ENCODE peak calls at places on chromosome 15, in four cellular contexts. E is upper lobe of right lung, W is colonic mucosa, S is kidney epithelial cell. B is an unnamed sample.

GRCh38 chr15:82999905-83000671 is 11.4 kb downstream of the C15orf40 start:
- DNase-seq in S (no peak), E (no peak), W (no peak), B (peak)

GRCh38 chr15:71238926-71239325 is 123.7 kb downstream of the THSD4 start:
- DNase-seq in E (no peak), W (no peak), S (no peak), B (no peak)

GRCh38 chr15:100330221-100330620 is 11.6 kb downstream of the ADAMTS17 start:
- DNase-seq in S (no peak), W (no peak), E (no peak), B (no peak)

GRCh38 chr15:59741274-59741906 is 52.3 kb upstream of the BNIP2 start:
- DNase-seq in E (no peak), S (no peak), W (no peak), B (no peak)

GRCh38 chr15:83462953-83463433 is 15.9 kb downstream of the SH3GL3 start:
- DNase-seq in W (no peak), S (no peak), E (no peak), B (no peak)

GRCh38 chr15:90597477-90598052 is 67.8 kb downstream of the CRTC3 start:
- DNase-seq in S (no peak), E (no peak), W (no peak), B (peak)

GRCh38 chr15:63447277-63447676 is 57.1 kb upstream of the USP3 start:
- DNase-seq in S (no peak), E (no peak), W (no peak), B (no peak)

GRCh38 chr15:28043625-28044520 is 55.2 kb downstream of the OCA2 start:
- DNase-seq in S (peak), W (no peak), E (no peak), B (no peak)

GRCh38 chr15:84855032-84855645 is 29.3 kb upstream of the SLC28A1 start:
- DNase-seq in W (no peak), S (no peak), E (no peak), B (no peak)

GRCh38 chr15:38524156-38524555 is 40.5 kb downstream of the RASGRP1 start:
- DNase-seq in S (no peak), E (no peak), W (no peak), B (no peak)

GRCh38 chr15:101168463-101168824 is 83.4 kb downstream of the CHSY1 start:
- DNase-seq in S (no peak), W (peak), E (no peak), B (no peak)

GRCh38 chr15:29140475-29141172 is 129.0 kb downstream of the NSMCE3 start:
- DNase-seq in S (no peak), E (no peak), W (no peak), B (no peak)

GRCh38 chr15:60928210-60928609 is 300.9 kb downstream of the RORA start:
- DNase-seq in E (no peak), S (no peak), W (no peak), B (no peak)

GRCh38 chr15:64651573-64652260 is 123.7 kb downstream of the RBPMS2 start:
- DNase-seq in E (no peak), W (no peak), S (no peak), B (peak)

GRCh38 chr15:96359772-96360498 is 29.4 kb downstream of the NR2F2 start:
- DNase-seq in E (peak), W (no peak), S (no peak), B (no peak)
- H3K4me3 ChIP-seq in E (peak), W (peak), S (peak), B (no peak)

GRCh38 chr15:74010929-74011540 is 16.5 kb downstream of the PML start:
- DNase-seq in W (no peak), E (no peak), S (no peak), B (no peak)

GRCh38 chr15:74013374-74013893 is 18.9 kb downstream of the PML start:
- DNase-seq in W (no peak), S (no peak), E (no peak), B (no peak)

GRCh38 chr15:74007820-74008371 is 13.4 kb downstream of the PML start:
- DNase-seq in W (no peak), S (no peak), E (no peak), B (no peak)

GRCh38 chr15:74008901-74009300 is 14.4 kb downstream of the PML start:
- DNase-seq in S (no peak), E (no peak), W (no peak), B (no peak)

DNA sequence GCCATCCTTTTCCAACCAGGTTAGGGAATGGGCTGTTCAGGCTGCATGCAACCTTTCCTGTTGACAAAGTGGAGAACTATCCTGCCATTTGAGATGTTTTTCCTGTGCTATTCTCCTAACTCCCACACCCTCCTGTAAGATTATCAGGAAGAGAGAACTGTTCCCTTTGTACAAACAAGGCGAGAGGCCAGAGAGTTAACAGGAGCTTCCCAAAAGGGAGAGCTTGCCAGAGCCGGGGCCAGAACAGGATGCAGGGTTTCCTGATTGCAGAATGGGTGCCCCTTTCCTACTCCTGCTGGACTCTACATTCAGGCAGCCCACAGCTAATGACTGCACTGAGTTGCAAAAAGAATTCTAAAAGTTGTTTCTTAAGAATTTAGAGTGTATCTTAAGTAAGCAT is 17.1 kb downstream of the PML start:
- DNase-seq in S (no peak), E (no peak), W (peak), B (no peak)
- H3K4me3 ChIP-seq in S (no peak), E (no peak), W (no peak), B (no peak)

GRCh38 chr15:81291916-81292424 is 32.0 kb downstream of the STARD5 start:
- DNase-seq in E (no peak), S (no peak), W (no peak), B (no peak)

GRCh38 chr15:81294501-81294850 is 29.5 kb downstream of the STARD5 start:
- DNase-seq in S (no peak), E (no peak), W (no peak), B (no peak)

GRCh38 chr15:81295466-81296145 is 28.3 kb downstream of the STARD5 start:
- DNase-seq in W (no peak), E (no peak), S (no peak), B (no peak)

GRCh38 chr15:81292516-81293001 is 31.4 kb downstream of the STARD5 start:
- DNase-seq in E (no peak), W (no peak), S (no peak), B (peak)

GRCh38 chr15:81293728-81294500 is 30.0 kb downstream of the STARD5 start:
- DNase-seq in E (no peak), S (no peak), W (no peak), B (peak)
- H3K4me3 ChIP-seq in E (peak), S (no peak), W (no peak), B (peak)

GRCh38 chr15:68433551-68433950 is 1.6 kb upstream of the ITGA11 start:
- DNase-seq in W (peak), E (no peak), S (no peak), B (no peak)

GRCh38 chr15:68431037-68431791 is 749 bp downstream of the ITGA11 start:
- DNase-seq in W (peak), E (no peak), S (no peak), B (no peak)

GRCh38 chr15:68432665-68433064 is 702 bp upstream of the ITGA11 start:
- DNase-seq in S (no peak), E (no peak), W (peak), B (no peak)

GRCh38 chr15:68430471-68431036 is 1.4 kb downstream of the ITGA11 start:
- DNase-seq in W (peak), S (no peak), E (no peak), B (no peak)

GRCh38 chr15:68431792-68432401 is at the start of gene ITGA11:
- DNase-seq in E (peak), S (no peak), W (peak), B (no peak)
- H3K4me3 ChIP-seq in E (peak), S (peak), W (peak), B (no peak)

DNA sequence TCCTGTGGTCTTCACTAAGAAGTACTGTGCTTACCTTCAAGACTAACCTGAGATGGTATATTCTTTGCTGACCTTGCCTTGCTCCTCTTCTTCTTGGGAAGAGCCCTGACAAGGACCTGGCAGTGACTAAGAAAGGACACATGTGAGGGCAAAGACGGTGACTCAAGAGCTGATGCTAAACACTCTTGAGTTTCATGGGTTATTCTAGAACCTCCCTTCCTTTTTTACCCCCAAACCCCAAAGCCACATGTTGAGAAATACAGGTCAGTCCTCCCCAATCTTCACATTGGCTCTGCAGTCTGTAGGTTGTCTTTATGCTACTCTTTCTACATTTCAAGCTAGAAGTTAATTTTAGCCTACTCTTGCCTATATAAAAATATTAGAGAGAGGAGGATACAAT is 200.6 kb downstream of the SEMA6D start:
- DNase-seq in E (no peak), S (no peak), W (no peak), B (no peak)
- H3K4me3 ChIP-seq in E (no peak), S (no peak), W (no peak), B (no peak)

GRCh38 chr15:43518073-43518761 is 809 bp downstream of the MAP1A start:
- DNase-seq in S (no peak), W (no peak), E (peak), B (no peak)

GRCh38 chr15:43520138-43520537 is 2.7 kb downstream of the MAP1A start:
- DNase-seq in S (no peak), E (peak), W (no peak), B (no peak)

GRCh38 chr15:43517354-43518072 is at the start of gene MAP1A:
- DNase-seq in E (peak), W (peak), S (no peak), B (no peak)

GRCh38 chr15:43521419-43521818 is 4.0 kb downstream of the MAP1A start:
- DNase-seq in E (peak), S (no peak), W (no peak), B (no peak)

DNA sequence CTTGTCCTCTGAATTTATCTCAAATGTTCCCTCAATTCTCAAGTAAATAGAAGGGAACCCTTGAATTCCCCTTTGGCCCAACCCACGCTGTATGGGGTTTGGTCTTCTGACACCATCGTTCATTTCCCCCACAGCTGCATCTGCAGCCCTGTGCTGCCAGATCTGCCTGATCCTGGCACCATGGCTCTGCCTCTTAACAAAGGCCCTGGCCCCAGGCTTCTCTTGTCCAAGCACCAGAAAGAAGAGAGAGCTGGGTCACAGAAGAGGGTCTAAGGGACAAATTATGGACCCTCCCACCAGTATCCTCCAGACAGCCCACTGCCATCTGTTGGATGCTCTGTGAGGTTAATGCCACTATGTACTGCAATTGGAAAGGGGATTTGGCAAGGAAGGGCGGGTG is 1.8 kb downstream of the MAP1A start:
- DNase-seq in W (no peak), S (no peak), E (peak), B (no peak)
- H3K4me3 ChIP-seq in W (no peak), S (no peak), E (no peak), B (no peak)

DNA sequence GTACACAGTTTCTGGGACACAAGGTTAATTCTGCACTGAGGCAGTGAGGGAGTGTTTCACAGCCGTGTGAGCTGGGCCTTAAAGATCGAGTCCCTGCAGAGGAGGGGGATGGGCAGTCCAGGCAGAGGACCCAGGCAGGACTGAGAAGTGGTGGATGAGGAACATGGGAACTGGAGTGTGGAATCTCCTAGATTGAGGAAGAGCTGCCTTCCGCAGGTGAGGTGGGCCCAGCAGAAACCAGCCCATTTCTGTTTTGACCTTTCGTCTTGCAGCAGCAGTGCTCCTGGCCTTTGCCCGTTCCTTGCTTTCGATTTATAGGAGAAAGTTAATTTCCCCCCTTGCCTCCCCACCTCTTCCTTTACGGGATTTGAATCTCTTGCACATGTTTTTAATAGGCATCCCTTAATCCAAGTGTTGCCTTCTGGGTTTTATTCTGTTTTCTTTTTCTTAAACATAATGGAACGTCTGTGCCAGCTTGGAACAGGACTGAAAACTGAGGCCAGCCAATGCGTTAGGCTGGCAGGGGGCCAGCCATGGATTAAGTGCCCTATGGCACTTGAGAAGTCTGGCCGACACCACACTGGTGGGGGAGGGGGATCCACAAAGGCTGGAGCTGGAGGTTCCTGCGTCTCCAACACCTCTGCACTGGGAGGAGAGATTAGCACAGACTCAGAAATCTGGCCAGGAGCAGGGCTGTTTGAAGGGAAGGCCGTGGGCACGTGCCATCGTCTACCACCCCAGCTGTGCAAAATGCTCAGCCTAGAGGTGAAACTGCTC is 78.1 kb downstream of the AAGAB start:
- DNase-seq in E (peak), S (no peak), W (no peak), B (no peak)
- H3K4me3 ChIP-seq in E (no peak), S (no peak), W (no peak), B (no peak)

B was measured in GM12878.